ENCODE peak calls at places on chromosomes 11 and 22, in seven cellular contexts. One of them, this sample, is unnamed.

GRCh38 chr11:124746621-124747243 is 5.3 kb downstream of the VSIG2 start:
- DNase-seq in A549: peak; percentile 85
- DNase-seq in body of pancreas: peak; percentile 86
- DNase-seq in CD4-positive, CD25-positive, alpha-beta regulatory T cell: peak; percentile 80
- DNase-seq in transverse colon: peak; percentile 94
- DNase-seq in psoas muscle: peak; percentile 64
- DNase-seq in GM23248: peak; percentile 84
- DNase-seq in this sample: peak; percentile 90

GRCh38 chr11:9138612-9139579 is 47.5 kb upstream of the SCUBE2 start:
- DNase-seq in CD4-positive, CD25-positive, alpha-beta regulatory T cell: no peak
- DNase-seq in GM23248: peak; percentile 93
- DNase-seq in psoas muscle: no peak
- DNase-seq in body of pancreas: peak; percentile 66
- DNase-seq in A549: peak; percentile 82
- DNase-seq in transverse colon: peak; percentile 17
- DNase-seq in this sample: no peak

GRCh38 chr22:42283288-42284229 is 13.1 kb upstream of the TCF20 start:
- DNase-seq in body of pancreas: no peak
- DNase-seq in CD4-positive, CD25-positive, alpha-beta regulatory T cell: peak; percentile 52
- DNase-seq in GM23248: peak; percentile 58
- DNase-seq in transverse colon: no peak
- DNase-seq in A549: no peak
- DNase-seq in psoas muscle: no peak
- DNase-seq in this sample: peak; percentile 34

GRCh38 chr22:19891350-19892248 is 36.9 kb upstream of the GNB1L start:
- DNase-seq in GM23248: peak; percentile 92
- DNase-seq in CD4-positive, CD25-positive, alpha-beta regulatory T cell: peak; percentile 83
- DNase-seq in body of pancreas: no peak
- DNase-seq in transverse colon: no peak
- DNase-seq in psoas muscle: no peak
- DNase-seq in A549: no peak
- DNase-seq in this sample: peak; percentile 70

GRCh38 chr11:69382131-69383128 is 88.5 kb downstream of the MYEOV start:
- DNase-seq in GM23248: peak; percentile 28
- DNase-seq in A549: no peak
- DNase-seq in CD4-positive, CD25-positive, alpha-beta regulatory T cell: no peak
- DNase-seq in body of pancreas: peak; percentile 12
- DNase-seq in transverse colon: peak; percentile 32
- DNase-seq in psoas muscle: peak; percentile 55
- DNase-seq in this sample: peak; percentile 77

GRCh38 chr11:47233989-47234668 is 14.5 kb downstream of the ACP2 start:
- DNase-seq in A549: peak; percentile 67
- DNase-seq in CD4-positive, CD25-positive, alpha-beta regulatory T cell: no peak
- DNase-seq in GM23248: peak; percentile 93
- DNase-seq in psoas muscle: no peak
- DNase-seq in body of pancreas: no peak
- DNase-seq in transverse colon: peak; percentile 24
- DNase-seq in this sample: no peak

GRCh38 chr22:44538071-44538470 is 40.0 kb upstream of the RTL6 start:
- DNase-seq in A549: peak; percentile 36
- DNase-seq in GM23248: peak; percentile 88
- DNase-seq in CD4-positive, CD25-positive, alpha-beta regulatory T cell: no peak
- DNase-seq in psoas muscle: no peak
- DNase-seq in transverse colon: no peak
- DNase-seq in body of pancreas: no peak
- DNase-seq in this sample: no peak

GRCh38 chr11:92311616-92312449 is 87.2 kb downstream of the FAT3 start:
- DNase-seq in psoas muscle: no peak
- DNase-seq in body of pancreas: no peak
- DNase-seq in CD4-positive, CD25-positive, alpha-beta regulatory T cell: no peak
- DNase-seq in A549: no peak
- DNase-seq in transverse colon: no peak
- DNase-seq in GM23248: no peak
- DNase-seq in this sample: no peak

GRCh38 chr11:110184974-110185597 is 91.9 kb downstream of the ZC3H12C start:
- DNase-seq in body of pancreas: peak; percentile 47
- DNase-seq in GM23248: peak; percentile 57
- DNase-seq in psoas muscle: no peak
- DNase-seq in transverse colon: no peak
- DNase-seq in CD4-positive, CD25-positive, alpha-beta regulatory T cell: no peak
- DNase-seq in A549: no peak
- DNase-seq in this sample: no peak

GRCh38 chr22:21641417-21641794 is 696 bp upstream of the SDF2L1 start:
- DNase-seq in CD4-positive, CD25-positive, alpha-beta regulatory T cell: no peak
- DNase-seq in transverse colon: peak; percentile 54
- DNase-seq in body of pancreas: peak; percentile 68
- DNase-seq in A549: peak; percentile 64
- DNase-seq in psoas muscle: peak; percentile 24
- DNase-seq in GM23248: peak; percentile 74
- DNase-seq in this sample: no peak

GRCh38 chr11:133927690-133928627 is 28.8 kb downstream of the IGSF9B start:
- DNase-seq in CD4-positive, CD25-positive, alpha-beta regulatory T cell: peak; percentile 63
- DNase-seq in GM23248: peak; percentile 84
- DNase-seq in A549: peak; percentile 73
- DNase-seq in transverse colon: peak; percentile 69
- DNase-seq in psoas muscle: peak; percentile 59
- DNase-seq in body of pancreas: peak; percentile 73
- DNase-seq in this sample: peak; percentile 57

GRCh38 chr11:2671748-2672147 is 28.0 kb downstream of the KCNQ1OT1 start:
- DNase-seq in CD4-positive, CD25-positive, alpha-beta regulatory T cell: no peak
- DNase-seq in psoas muscle: no peak
- DNase-seq in body of pancreas: no peak
- DNase-seq in GM23248: no peak
- DNase-seq in A549: no peak
- DNase-seq in transverse colon: no peak
- DNase-seq in this sample: peak; percentile 6

GRCh38 chr11:20061766-20062165 is 98.5 kb downstream of the DBX1 start:
- DNase-seq in CD4-positive, CD25-positive, alpha-beta regulatory T cell: no peak
- DNase-seq in psoas muscle: no peak
- DNase-seq in body of pancreas: no peak
- DNase-seq in A549: no peak
- DNase-seq in GM23248: no peak
- DNase-seq in transverse colon: no peak
- DNase-seq in this sample: no peak

GRCh38 chr11:71200172-71200716 is 52.1 kb downstream of the SHANK2 start:
- DNase-seq in body of pancreas: no peak
- DNase-seq in GM23248: no peak
- DNase-seq in A549: no peak
- DNase-seq in psoas muscle: no peak
- DNase-seq in transverse colon: no peak
- DNase-seq in CD4-positive, CD25-positive, alpha-beta regulatory T cell: no peak
- DNase-seq in this sample: no peak

GRCh38 chr11:13109616-13110015 is 100.5 kb downstream of the RASSF10 start:
- DNase-seq in psoas muscle: no peak
- DNase-seq in A549: no peak
- DNase-seq in CD4-positive, CD25-positive, alpha-beta regulatory T cell: no peak
- DNase-seq in transverse colon: no peak
- DNase-seq in GM23248: no peak
- DNase-seq in body of pancreas: no peak
- DNase-seq in this sample: no peak

GRCh38 chr11:105577645-105578044 is 32.2 kb upstream of the GRIA4 start:
- DNase-seq in body of pancreas: no peak
- DNase-seq in transverse colon: no peak
- DNase-seq in psoas muscle: no peak
- DNase-seq in CD4-positive, CD25-positive, alpha-beta regulatory T cell: no peak
- DNase-seq in A549: no peak
- DNase-seq in GM23248: no peak
- DNase-seq in this sample: no peak

GRCh38 chr11:122213111-122213510 is 97.1 kb upstream of the BLID start:
- DNase-seq in CD4-positive, CD25-positive, alpha-beta regulatory T cell: no peak
- DNase-seq in transverse colon: no peak
- DNase-seq in psoas muscle: no peak
- DNase-seq in A549: no peak
- DNase-seq in body of pancreas: no peak
- DNase-seq in GM23248: no peak
- DNase-seq in this sample: peak; percentile 50

GRCh38 chr11:110147965-110148709 is 54.9 kb downstream of the ZC3H12C start:
- DNase-seq in body of pancreas: no peak
- DNase-seq in GM23248: peak; percentile 83
- DNase-seq in A549: peak; percentile 29
- DNase-seq in psoas muscle: no peak
- DNase-seq in CD4-positive, CD25-positive, alpha-beta regulatory T cell: no peak
- DNase-seq in transverse colon: no peak
- DNase-seq in this sample: no peak

GRCh38 chr11:69337211-69337721 is 43.3 kb downstream of the MYEOV start:
- DNase-seq in psoas muscle: no peak
- DNase-seq in transverse colon: peak; percentile 70
- DNase-seq in A549: no peak
- DNase-seq in body of pancreas: peak; percentile 73
- DNase-seq in GM23248: peak; percentile 69
- DNase-seq in CD4-positive, CD25-positive, alpha-beta regulatory T cell: peak; percentile 50
- DNase-seq in this sample: no peak

GRCh38 chr22:19644314-19645223 is 69.7 kb upstream of the SEPTIN5 start:
- DNase-seq in transverse colon: no peak
- DNase-seq in GM23248: no peak
- DNase-seq in CD4-positive, CD25-positive, alpha-beta regulatory T cell: no peak
- DNase-seq in psoas muscle: no peak
- DNase-seq in body of pancreas: no peak
- DNase-seq in A549: no peak
- DNase-seq in this sample: no peak

GRCh38 chr11:132257861-132258260 is 887.4 kb downstream of the NTM start:
- DNase-seq in transverse colon: no peak
- DNase-seq in CD4-positive, CD25-positive, alpha-beta regulatory T cell: no peak
- DNase-seq in GM23248: no peak
- DNase-seq in A549: no peak
- DNase-seq in body of pancreas: no peak
- DNase-seq in psoas muscle: no peak
- DNase-seq in this sample: no peak

GRCh38 chr22:21646608-21647590 is 4.8 kb downstream of the SDF2L1 start:
- DNase-seq in psoas muscle: peak; percentile 69
- DNase-seq in GM23248: peak; percentile 85
- DNase-seq in A549: peak; percentile 72
- DNase-seq in CD4-positive, CD25-positive, alpha-beta regulatory T cell: peak; percentile 83
- DNase-seq in transverse colon: peak; percentile 86
- DNase-seq in body of pancreas: peak; percentile 85
- DNase-seq in this sample: no peak

GRCh38 chr11:1207451-1208360 is 15.2 kb upstream of the MUC5B start:
- DNase-seq in transverse colon: no peak
- DNase-seq in CD4-positive, CD25-positive, alpha-beta regulatory T cell: no peak
- DNase-seq in GM23248: no peak
- DNase-seq in body of pancreas: peak; percentile 9
- DNase-seq in psoas muscle: peak; percentile 7
- DNase-seq in A549: no peak
- DNase-seq in this sample: peak; percentile 83

GRCh38 chr11:127281534-127281933 is 281.0 kb upstream of the KIRREL3 start:
- DNase-seq in body of pancreas: no peak
- DNase-seq in transverse colon: no peak
- DNase-seq in psoas muscle: no peak
- DNase-seq in CD4-positive, CD25-positive, alpha-beta regulatory T cell: no peak
- DNase-seq in GM23248: no peak
- DNase-seq in A549: no peak
- DNase-seq in this sample: no peak

GRCh38 chr22:20542736-20543135 is 35.3 kb downstream of the MED15 start:
- DNase-seq in GM23248: peak; percentile 24
- DNase-seq in CD4-positive, CD25-positive, alpha-beta regulatory T cell: no peak
- DNase-seq in A549: no peak
- DNase-seq in psoas muscle: no peak
- DNase-seq in body of pancreas: no peak
- DNase-seq in transverse colon: no peak
- DNase-seq in this sample: no peak

DNA sequence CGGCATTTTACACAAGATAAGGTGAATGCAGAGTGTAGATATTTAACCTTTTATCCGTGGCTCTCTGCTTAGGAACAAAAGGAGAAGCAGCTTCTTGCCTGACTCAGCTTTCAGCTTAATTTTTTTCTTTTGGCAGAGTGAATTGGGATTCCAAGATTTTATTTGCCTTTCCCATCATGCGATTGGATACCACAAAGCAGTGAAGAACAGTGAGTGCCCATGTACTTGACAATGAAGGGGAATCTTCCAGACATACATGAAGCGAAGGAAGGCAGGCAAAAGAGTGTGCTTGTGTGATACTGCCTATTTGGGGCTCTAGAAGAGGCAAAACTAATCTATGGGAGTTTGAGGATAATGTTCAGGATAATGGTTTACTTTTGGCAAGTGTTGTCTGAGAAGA is 17.1 kb upstream of the CHKA start:
- DNase-seq in GM23248: peak; percentile 17
- DNase-seq in transverse colon: no peak
- DNase-seq in A549: no peak
- DNase-seq in psoas muscle: no peak
- DNase-seq in CD4-positive, CD25-positive, alpha-beta regulatory T cell: no peak
- DNase-seq in body of pancreas: no peak
- DNase-seq in this sample: no peak
- H3K27ac ChIP-seq in GM23248: no peak overlapping the region
- H3K27ac ChIP-seq in transverse colon: peak overlapping the region; percentile 36
- H3K27ac ChIP-seq in A549: peak overlapping the region; percentile 78
- H3K27ac ChIP-seq in psoas muscle: no peak overlapping the region
- H3K27ac ChIP-seq in CD4-positive, CD25-positive, alpha-beta regulatory T cell: no peak overlapping the region
- H3K27ac ChIP-seq in body of pancreas: peak overlapping the region; percentile 55
- H3K27ac ChIP-seq in this sample: no peak overlapping the region

GRCh38 chr11:44750440-44751005 is 23.8 kb downstream of the TSPAN18 start:
- DNase-seq in psoas muscle: peak; percentile 39
- DNase-seq in body of pancreas: no peak
- DNase-seq in CD4-positive, CD25-positive, alpha-beta regulatory T cell: no peak
- DNase-seq in A549: no peak
- DNase-seq in transverse colon: no peak
- DNase-seq in GM23248: no peak
- DNase-seq in this sample: no peak
- H3K27ac ChIP-seq in psoas muscle: no peak overlapping the region
- H3K27ac ChIP-seq in body of pancreas: no peak overlapping the region
- H3K27ac ChIP-seq in CD4-positive, CD25-positive, alpha-beta regulatory T cell: no peak overlapping the region
- H3K27ac ChIP-seq in A549: no peak overlapping the region
- H3K27ac ChIP-seq in transverse colon: no peak overlapping the region
- H3K27ac ChIP-seq in GM23248: no peak overlapping the region
- H3K27ac ChIP-seq in this sample: no peak overlapping the region

DNA sequence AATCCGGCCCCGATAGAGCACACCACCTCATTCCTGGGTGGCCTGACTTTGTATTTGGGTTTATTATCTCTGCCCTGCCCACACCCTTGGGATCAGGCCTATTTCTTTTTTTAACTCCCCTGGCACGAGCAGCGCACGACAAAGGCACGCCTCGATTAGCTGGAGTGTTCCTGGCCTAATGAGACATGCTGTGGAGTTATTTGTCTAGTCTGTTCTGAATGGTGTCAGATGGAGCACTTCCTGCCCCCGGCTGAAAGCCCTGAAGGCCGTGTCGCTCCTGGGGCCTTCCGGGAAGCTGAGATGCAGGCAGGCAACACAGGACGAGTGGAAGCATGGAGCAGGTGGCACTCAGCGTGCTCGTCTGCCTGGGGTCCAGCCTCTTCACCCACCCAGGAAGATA is 47.1 kb downstream of the LARGE1 start:
- DNase-seq in psoas muscle: peak; percentile 41
- DNase-seq in GM23248: peak; percentile 57
- DNase-seq in transverse colon: no peak
- DNase-seq in body of pancreas: no peak
- DNase-seq in A549: no peak
- DNase-seq in CD4-positive, CD25-positive, alpha-beta regulatory T cell: no peak
- DNase-seq in this sample: no peak
- H3K27ac ChIP-seq in psoas muscle: peak overlapping the region; percentile 88
- H3K27ac ChIP-seq in GM23248: peak overlapping the region; percentile 29
- H3K27ac ChIP-seq in transverse colon: peak overlapping the region; percentile 36
- H3K27ac ChIP-seq in body of pancreas: no peak overlapping the region
- H3K27ac ChIP-seq in A549: no peak overlapping the region
- H3K27ac ChIP-seq in CD4-positive, CD25-positive, alpha-beta regulatory T cell: no peak overlapping the region
- H3K27ac ChIP-seq in this sample: no peak overlapping the region

DNA sequence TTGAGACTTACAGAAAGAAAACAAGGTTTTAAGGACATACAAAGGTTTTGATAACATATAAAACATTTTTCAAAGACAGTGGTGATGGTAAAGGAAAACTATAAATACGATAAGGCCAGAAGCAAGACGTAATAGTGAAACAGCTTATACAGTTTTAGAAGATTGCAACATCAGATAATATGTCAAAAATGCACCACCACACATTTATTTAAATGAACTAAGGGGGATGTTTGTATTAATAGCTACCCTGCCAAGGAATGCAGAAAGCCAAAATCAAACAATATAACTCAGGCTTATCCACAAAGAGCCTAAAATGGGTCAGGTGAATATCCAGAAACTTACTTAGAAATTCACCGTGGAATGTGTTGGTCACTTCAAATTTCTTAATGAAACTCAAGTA is 981.6 kb upstream of the FAT3 start:
- DNase-seq in psoas muscle: no peak
- DNase-seq in transverse colon: no peak
- DNase-seq in CD4-positive, CD25-positive, alpha-beta regulatory T cell: no peak
- DNase-seq in GM23248: no peak
- DNase-seq in body of pancreas: no peak
- DNase-seq in A549: no peak
- DNase-seq in this sample: no peak
- H3K27ac ChIP-seq in psoas muscle: no peak overlapping the region
- H3K27ac ChIP-seq in transverse colon: no peak overlapping the region
- H3K27ac ChIP-seq in CD4-positive, CD25-positive, alpha-beta regulatory T cell: no peak overlapping the region
- H3K27ac ChIP-seq in GM23248: no peak overlapping the region
- H3K27ac ChIP-seq in body of pancreas: no peak overlapping the region
- H3K27ac ChIP-seq in A549: no peak overlapping the region
- H3K27ac ChIP-seq in this sample: no peak overlapping the region

This sample was measured in left lung.